ENCODE peak calls at places on chromosomes 4 and X, in nine cellular contexts. One of them, this sample, is unnamed.

GRCh38 chr4:76388160-76388908 is 32.6 kb downstream of the CCDC158 start:
- DNase-seq in ACHN: no peak
- DNase-seq in Jurkat, Clone E6-1: no peak
- DNase-seq in SK-N-DZ: no peak
- DNase-seq in activated CD4-positive, alpha-beta T cell treated with anti-CD3 and anti-CD28 coated beads, Interleukin-2, amount 50 U/mL, for 24 hours: no peak
- DNase-seq in Caki2: no peak
- DNase-seq in stimulated activated CD4-positive, alpha-beta T cell treated with anti-CD3 and anti-CD28 coated beads, Interleukin-4, amount 100 ng/mL, for 24 hours: no peak
- DNase-seq in HTR-8/SVneo: no peak
- DNase-seq in skeletal muscle cell: no peak
- DNase-seq in this sample: no peak

GRCh38 chr4:2617955-2618354 is 81.5 kb downstream of the FAM193A start:
- DNase-seq in ACHN: no peak
- DNase-seq in Jurkat, Clone E6-1: no peak
- DNase-seq in SK-N-DZ: no peak
- DNase-seq in activated CD4-positive, alpha-beta T cell treated with anti-CD3 and anti-CD28 coated beads, Interleukin-2, amount 50 U/mL, for 24 hours: no peak
- DNase-seq in Caki2: no peak
- DNase-seq in stimulated activated CD4-positive, alpha-beta T cell treated with anti-CD3 and anti-CD28 coated beads, Interleukin-4, amount 100 ng/mL, for 24 hours: no peak
- DNase-seq in HTR-8/SVneo: no peak
- DNase-seq in skeletal muscle cell: no peak
- DNase-seq in this sample: no peak

GRCh38 chr4:23818097-23818648 is 71.7 kb downstream of the PPARGC1A start:
- DNase-seq in ACHN: no peak
- DNase-seq in Jurkat, Clone E6-1: no peak
- DNase-seq in SK-N-DZ: no peak
- DNase-seq in activated CD4-positive, alpha-beta T cell treated with anti-CD3 and anti-CD28 coated beads, Interleukin-2, amount 50 U/mL, for 24 hours: no peak
- DNase-seq in Caki2: no peak
- DNase-seq in stimulated activated CD4-positive, alpha-beta T cell treated with anti-CD3 and anti-CD28 coated beads, Interleukin-4, amount 100 ng/mL, for 24 hours: no peak
- DNase-seq in HTR-8/SVneo: no peak
- DNase-seq in skeletal muscle cell: no peak
- DNase-seq in this sample: no peak

GRCh38 chr4:52376107-52376704 is 282.9 kb downstream of the USP46 start:
- DNase-seq in ACHN: peak; percentile 47
- DNase-seq in Jurkat, Clone E6-1: peak; percentile 41
- DNase-seq in SK-N-DZ: peak; percentile 57
- DNase-seq in activated CD4-positive, alpha-beta T cell treated with anti-CD3 and anti-CD28 coated beads, Interleukin-2, amount 50 U/mL, for 24 hours: no peak
- DNase-seq in Caki2: peak; percentile 53
- DNase-seq in stimulated activated CD4-positive, alpha-beta T cell treated with anti-CD3 and anti-CD28 coated beads, Interleukin-4, amount 100 ng/mL, for 24 hours: peak; percentile 13
- DNase-seq in HTR-8/SVneo: no peak
- DNase-seq in skeletal muscle cell: peak; percentile 0
- DNase-seq in this sample: peak; percentile 67

GRCh38 chr4:14879643-14880042 is 122.6 kb upstream of the CPEB2 start:
- DNase-seq in ACHN: no peak
- DNase-seq in Jurkat, Clone E6-1: no peak
- DNase-seq in SK-N-DZ: no peak
- DNase-seq in activated CD4-positive, alpha-beta T cell treated with anti-CD3 and anti-CD28 coated beads, Interleukin-2, amount 50 U/mL, for 24 hours: no peak
- DNase-seq in Caki2: no peak
- DNase-seq in stimulated activated CD4-positive, alpha-beta T cell treated with anti-CD3 and anti-CD28 coated beads, Interleukin-4, amount 100 ng/mL, for 24 hours: no peak
- DNase-seq in HTR-8/SVneo: no peak
- DNase-seq in skeletal muscle cell: no peak
- DNase-seq in this sample: no peak

GRCh38 chrX:120749141-120749846 is 119.4 kb upstream of the C1GALT1C1 start:
- DNase-seq in ACHN: no peak
- DNase-seq in Jurkat, Clone E6-1: peak; percentile 73
- DNase-seq in SK-N-DZ: no peak
- DNase-seq in activated CD4-positive, alpha-beta T cell treated with anti-CD3 and anti-CD28 coated beads, Interleukin-2, amount 50 U/mL, for 24 hours: no peak
- DNase-seq in Caki2: no peak
- DNase-seq in stimulated activated CD4-positive, alpha-beta T cell treated with anti-CD3 and anti-CD28 coated beads, Interleukin-4, amount 100 ng/mL, for 24 hours: no peak
- DNase-seq in HTR-8/SVneo: no peak
- DNase-seq in skeletal muscle cell: no peak
- DNase-seq in this sample: no peak

GRCh38 chr4:156931267-156931666 is 40.3 kb downstream of the PDGFC start:
- DNase-seq in ACHN: no peak
- DNase-seq in Jurkat, Clone E6-1: no peak
- DNase-seq in SK-N-DZ: no peak
- DNase-seq in activated CD4-positive, alpha-beta T cell treated with anti-CD3 and anti-CD28 coated beads, Interleukin-2, amount 50 U/mL, for 24 hours: no peak
- DNase-seq in Caki2: peak; percentile 92
- DNase-seq in stimulated activated CD4-positive, alpha-beta T cell treated with anti-CD3 and anti-CD28 coated beads, Interleukin-4, amount 100 ng/mL, for 24 hours: no peak
- DNase-seq in HTR-8/SVneo: peak; percentile 39
- DNase-seq in skeletal muscle cell: peak; percentile 89
- DNase-seq in this sample: peak; percentile 76

GRCh38 chrX:148956352-148956751 is 455.9 kb downstream of the AFF2 start:
- DNase-seq in ACHN: no peak
- DNase-seq in Jurkat, Clone E6-1: peak; percentile 40
- DNase-seq in SK-N-DZ: no peak
- DNase-seq in activated CD4-positive, alpha-beta T cell treated with anti-CD3 and anti-CD28 coated beads, Interleukin-2, amount 50 U/mL, for 24 hours: no peak
- DNase-seq in Caki2: no peak
- DNase-seq in stimulated activated CD4-positive, alpha-beta T cell treated with anti-CD3 and anti-CD28 coated beads, Interleukin-4, amount 100 ng/mL, for 24 hours: no peak
- DNase-seq in HTR-8/SVneo: no peak
- DNase-seq in skeletal muscle cell: no peak
- DNase-seq in this sample: no peak

GRCh38 chr4:22721189-22721588 is 28.5 kb downstream of the GBA3 start:
- DNase-seq in ACHN: no peak
- DNase-seq in Jurkat, Clone E6-1: no peak
- DNase-seq in SK-N-DZ: no peak
- DNase-seq in activated CD4-positive, alpha-beta T cell treated with anti-CD3 and anti-CD28 coated beads, Interleukin-2, amount 50 U/mL, for 24 hours: no peak
- DNase-seq in Caki2: no peak
- DNase-seq in stimulated activated CD4-positive, alpha-beta T cell treated with anti-CD3 and anti-CD28 coated beads, Interleukin-4, amount 100 ng/mL, for 24 hours: no peak
- DNase-seq in HTR-8/SVneo: no peak
- DNase-seq in skeletal muscle cell: no peak
- DNase-seq in this sample: no peak

GRCh38 chr4:24422644-24423043 is 161.7 kb downstream of the DHX15 start:
- DNase-seq in ACHN: no peak
- DNase-seq in Jurkat, Clone E6-1: no peak
- DNase-seq in SK-N-DZ: no peak
- DNase-seq in activated CD4-positive, alpha-beta T cell treated with anti-CD3 and anti-CD28 coated beads, Interleukin-2, amount 50 U/mL, for 24 hours: no peak
- DNase-seq in Caki2: no peak
- DNase-seq in stimulated activated CD4-positive, alpha-beta T cell treated with anti-CD3 and anti-CD28 coated beads, Interleukin-4, amount 100 ng/mL, for 24 hours: no peak
- DNase-seq in HTR-8/SVneo: no peak
- DNase-seq in skeletal muscle cell: no peak
- DNase-seq in this sample: no peak

GRCh38 chr4:168631241-168632151 is 134.6 kb downstream of the PALLD start:
- DNase-seq in ACHN: peak; percentile 79
- DNase-seq in Jurkat, Clone E6-1: no peak
- DNase-seq in SK-N-DZ: peak; percentile 29
- DNase-seq in activated CD4-positive, alpha-beta T cell treated with anti-CD3 and anti-CD28 coated beads, Interleukin-2, amount 50 U/mL, for 24 hours: no peak
- DNase-seq in Caki2: peak; percentile 66
- DNase-seq in stimulated activated CD4-positive, alpha-beta T cell treated with anti-CD3 and anti-CD28 coated beads, Interleukin-4, amount 100 ng/mL, for 24 hours: no peak
- DNase-seq in HTR-8/SVneo: peak; percentile 50
- DNase-seq in skeletal muscle cell: peak; percentile 33
- DNase-seq in this sample: no peak

GRCh38 chr4:118759481-118759880 is 74.3 kb downstream of the METTL14 start:
- DNase-seq in ACHN: no peak
- DNase-seq in Jurkat, Clone E6-1: no peak
- DNase-seq in SK-N-DZ: no peak
- DNase-seq in activated CD4-positive, alpha-beta T cell treated with anti-CD3 and anti-CD28 coated beads, Interleukin-2, amount 50 U/mL, for 24 hours: no peak
- DNase-seq in Caki2: no peak
- DNase-seq in stimulated activated CD4-positive, alpha-beta T cell treated with anti-CD3 and anti-CD28 coated beads, Interleukin-4, amount 100 ng/mL, for 24 hours: no peak
- DNase-seq in HTR-8/SVneo: no peak
- DNase-seq in skeletal muscle cell: no peak
- DNase-seq in this sample: no peak

GRCh38 chrX:77446840-77447239 is 349 bp upstream of the FGF16 start:
- DNase-seq in ACHN: no peak
- DNase-seq in Jurkat, Clone E6-1: no peak
- DNase-seq in SK-N-DZ: no peak
- DNase-seq in activated CD4-positive, alpha-beta T cell treated with anti-CD3 and anti-CD28 coated beads, Interleukin-2, amount 50 U/mL, for 24 hours: no peak
- DNase-seq in Caki2: no peak
- DNase-seq in stimulated activated CD4-positive, alpha-beta T cell treated with anti-CD3 and anti-CD28 coated beads, Interleukin-4, amount 100 ng/mL, for 24 hours: no peak
- DNase-seq in HTR-8/SVneo: no peak
- DNase-seq in skeletal muscle cell: no peak
- DNase-seq in this sample: no peak

GRCh38 chrX:9864011-9864410 is 77.8 kb downstream of the SHROOM2 start:
- DNase-seq in ACHN: no peak
- DNase-seq in Jurkat, Clone E6-1: no peak
- DNase-seq in SK-N-DZ: no peak
- DNase-seq in activated CD4-positive, alpha-beta T cell treated with anti-CD3 and anti-CD28 coated beads, Interleukin-2, amount 50 U/mL, for 24 hours: no peak
- DNase-seq in Caki2: no peak
- DNase-seq in stimulated activated CD4-positive, alpha-beta T cell treated with anti-CD3 and anti-CD28 coated beads, Interleukin-4, amount 100 ng/mL, for 24 hours: no peak
- DNase-seq in HTR-8/SVneo: no peak
- DNase-seq in skeletal muscle cell: no peak
- DNase-seq in this sample: no peak